ENCODE peak calls at places on chromosomes 7 and 10, in ten cellular contexts. X, C, Q, D, Y, M, P, B, I and K are unnamed samples.

GRCh38 chr10:58240531-58240930 is 27.2 kb downstream of the IPMK start:
- DNase-seq in Y (no peak), Q (no peak), D (no peak), B (no peak), X (no peak), M (no peak), I (no peak), C (no peak), P (no peak), K (no peak)

GRCh38 chr7:133235212-133235883 is 17.5 kb upstream of the EXOC4 start:
- DNase-seq in X (peak), C (no peak), Y (no peak), Q (no peak), I (no peak), D (no peak), B (no peak), M (no peak), P (no peak), K (no peak)

GRCh38 chr10:121155742-121156141 is 304.6 kb downstream of the WDR11 start:
- DNase-seq in Y (no peak), B (no peak), C (no peak), P (no peak), M (no peak), Q (no peak), I (no peak), D (no peak), X (no peak), K (no peak)

GRCh38 chr10:31803606-31804195 is 124.9 kb downstream of the ARHGAP12 start:
- DNase-seq in X (no peak), P (no peak), B (no peak), M (no peak), Q (no peak), Y (no peak), I (no peak), D (no peak), C (no peak), K (no peak)

GRCh38 chr10:12397147-12397896 is 48.0 kb downstream of the CAMK1D start:
- DNase-seq in B (no peak), C (no peak), D (no peak), Q (no peak), Y (no peak), X (no peak), M (no peak), P (no peak), I (no peak), K (no peak)

GRCh38 chr10:95791425-95791979 is 35.5 kb downstream of the ENTPD1 start:
- DNase-seq in P (no peak), X (no peak), C (no peak), Q (no peak), M (no peak), B (no peak), Y (no peak), I (no peak), D (no peak), K (no peak)

GRCh38 chr7:1813394-1814088 is 143.5 kb downstream of the ELFN1 start:
- DNase-seq in D (no peak), M (no peak), C (no peak), I (no peak), P (no peak), B (no peak), Y (no peak), Q (no peak), X (no peak), K (no peak)

GRCh38 chr10:15300697-15301096 is 70.4 kb downstream of the FAM171A1 start:
- DNase-seq in C (no peak), M (no peak), D (no peak), Q (no peak), I (no peak), X (no peak), Y (no peak), B (no peak), P (no peak), K (no peak)

GRCh38 chr7:150857276-150858055 is 5.1 kb downstream of the AOC1 start:
- DNase-seq in D (no peak), Q (no peak), P (no peak), I (no peak), X (no peak), M (no peak), C (no peak), Y (no peak), B (no peak), K (no peak)